ENCODE peak calls at places on chromosomes 2 and 18, in seven cellular contexts. K, H, Q, V, B, P and F are unnamed samples.
A peak's percentile ranks its signal among the peaks of the same experiment; 100 is the strongest.

GRCh38 chr2:156476516-156477206 is 40.5 kb downstream of the GPD2 start:
- DNase-seq in K (no peak), H (no peak), Q (peak; percentile 63), V (no peak), B (peak; percentile 76), P (no peak), F (no peak)

GRCh38 chr2:158403237-158403636 is 53.3 kb downstream of the CCDC148 start:
- DNase-seq in K (no peak), H (no peak), Q (peak; percentile 38), V (no peak), B (no peak), P (no peak), F (no peak)

GRCh38 chr2:36329746-36330145 is 25.8 kb upstream of the CRIM1 start:
- DNase-seq in K (no peak), H (no peak), Q (no peak), V (no peak), B (peak; percentile 58), P (no peak), F (no peak)

GRCh38 chr18:67776929-67777328 is 260.4 kb upstream of the DSEL start:
- DNase-seq in K (no peak), H (no peak), Q (no peak), V (peak; percentile 13), B (peak; percentile 49), P (no peak), F (no peak)

GRCh38 chr2:18492721-18493120 is 67.7 kb downstream of the RDH14 start:
- DNase-seq in K (no peak), H (no peak), Q (no peak), V (no peak), B (no peak), P (no peak), F (no peak)

GRCh38 chr2:159188449-159188848 is 98.1 kb downstream of the WDSUB1 start:
- DNase-seq in K (no peak), H (no peak), Q (no peak), V (no peak), B (no peak), P (no peak), F (no peak)

GRCh38 chr2:239180526-239181073 is 220.2 kb downstream of the HDAC4 start:
- DNase-seq in K (no peak), H (no peak), Q (no peak), V (no peak), B (no peak), P (no peak), F (no peak)

GRCh38 chr2:105990624-105991023 is 203.5 kb downstream of the UXS1 start:
- DNase-seq in K (no peak), H (no peak), Q (peak; percentile 47), V (no peak), B (no peak), P (no peak), F (no peak)

GRCh38 chr2:36356199-36356989 is 816 bp downstream of the CRIM1 start:
- DNase-seq in K (no peak), H (peak; percentile 75), Q (peak; percentile 39), V (peak; percentile 68), B (peak; percentile 25), P (peak; percentile 72), F (peak; percentile 71)

GRCh38 chr2:23617817-23618216 is 232.8 kb downstream of the KLHL29 start:
- DNase-seq in K (no peak), H (no peak), Q (no peak), V (peak; percentile 47), B (no peak), P (no peak), F (no peak)

GRCh38 chr18:3304832-3305231 is 42.9 kb downstream of the MYL12B start:
- DNase-seq in K (no peak), H (no peak), Q (no peak), V (no peak), B (no peak), P (no peak), F (no peak)

GRCh38 chr18:50083708-50084107 is 111.2 kb downstream of the MYO5B start:
- DNase-seq in K (no peak), H (no peak), Q (no peak), V (no peak), B (no peak), P (no peak), F (no peak)

GRCh38 chr2:165239826-165240618 is 808 bp downstream of the SCN2A start:
- DNase-seq in K (no peak), H (no peak), Q (no peak), V (no peak), B (no peak), P (peak; percentile 16), F (no peak)

GRCh38 chr2:170842785-170843184 is 26.1 kb downstream of the GAD1 start:
- DNase-seq in K (no peak), H (no peak), Q (no peak), V (no peak), B (peak; percentile 38), P (no peak), F (no peak)

DNA sequence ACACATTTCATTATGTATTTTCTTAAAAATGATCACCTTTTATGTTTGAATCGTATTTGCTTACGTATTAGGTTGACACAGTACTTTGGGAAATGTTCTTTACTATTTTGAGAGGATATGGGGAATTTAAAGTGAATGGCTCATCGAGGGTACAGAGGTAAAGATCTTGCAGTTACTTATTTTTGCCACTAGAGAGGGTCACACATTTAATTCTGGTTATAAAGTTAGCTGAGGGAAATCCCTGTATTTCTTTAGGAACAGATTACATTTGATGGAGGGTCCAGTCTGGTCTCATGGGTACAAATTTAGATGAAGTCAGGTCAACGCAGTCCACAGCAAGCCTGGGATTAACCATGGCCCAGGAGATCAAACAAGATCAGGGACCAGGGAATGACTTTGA is 24.5 kb downstream of the DYNC2LI1 start:
- DNase-seq in K (no peak), H (no peak), Q (no peak), V (no peak), B (peak; percentile 29), P (no peak), F (no peak)
- TF ChIP-seq CTCF in K (peak; percentile 54), H (peak; percentile 50), Q (peak; percentile 33), V (peak; percentile 34), B (peak; percentile 55), P (peak; percentile 37), F (peak; percentile 68)

GRCh38 chr2:15845737-15846405 is 94.5 kb upstream of the MYCN start:
- DNase-seq in K (no peak), H (no peak), Q (no peak), V (no peak), B (no peak), P (no peak), F (no peak)
- H3K9me3 ChIP-seq in K (no peaks in the 10 kb centered on the region), H (no peaks in the 10 kb centered on the region), Q (no peaks in the 10 kb centered on the region), V (no peaks in the 10 kb centered on the region), B (no peaks in the 10 kb centered on the region), P (peaks cover 4% of the 10 kb centered on the region), F (no peaks in the 10 kb centered on the region)

DNA sequence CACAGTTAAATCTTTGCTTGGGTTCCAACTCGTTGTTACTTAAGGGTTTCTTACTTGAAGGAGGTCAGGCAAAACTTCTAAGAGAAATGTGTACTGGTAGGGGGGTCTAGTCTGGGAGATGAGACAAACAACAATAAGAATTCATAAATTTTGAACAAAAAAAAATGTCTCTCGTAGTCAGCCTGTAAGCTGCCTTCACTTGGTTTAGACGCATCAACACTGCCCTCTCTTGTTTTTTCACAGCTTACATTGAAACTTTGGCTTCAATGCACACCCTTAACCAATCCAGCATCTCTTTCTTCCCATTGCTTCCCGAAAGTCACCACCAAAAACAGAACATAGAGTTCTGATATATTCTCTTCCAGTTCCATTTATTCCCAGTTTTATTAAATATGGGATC is 576.4 kb upstream of the PIK3C3 start:
- DNase-seq in K (no peak), H (peak; percentile 41), Q (no peak), V (peak; percentile 39), B (peak; percentile 50), P (peak; percentile 17), F (no peak)
- TF ChIP-seq EZH2phosphoT487 in K (no peak), H (no peak), Q (no peak), V (no peak), B (no peak), P (no peak), F (no peak)

GRCh38 chr18:44973282-44973681 is 292.6 kb downstream of the SETBP1 start:
- DNase-seq in K (no peak), H (peak; percentile 25), Q (peak; percentile 27), V (no peak), B (no peak), P (no peak), F (peak; percentile 3)
- TF ChIP-seq CTCF in K (no peak), H (peak; percentile 37), Q (peak; percentile 32), V (peak; percentile 9), B (no peak), P (no peak), F (no peak)

GRCh38 chr18:23121133-23121532 is 14.2 kb upstream of the CABLES1 start:
- DNase-seq in K (no peak), H (no peak), Q (no peak), V (no peak), B (no peak), P (no peak), F (no peak)
- H3K9me3 ChIP-seq in K (no peaks in the 10 kb centered on the region), H (no peaks in the 10 kb centered on the region), Q (no peaks in the 10 kb centered on the region), V (no peaks in the 10 kb centered on the region), B (no peaks in the 10 kb centered on the region), P (no peaks in the 10 kb centered on the region), F (no peaks in the 10 kb centered on the region)

GRCh38 chr2:148887349-148888002 is 12.4 kb downstream of the KIF5C start:
- DNase-seq in K (no peak), H (no peak), Q (no peak), V (no peak), B (no peak), P (no peak), F (no peak)

GRCh38 chr2:148882051-148882450 is 7.0 kb downstream of the KIF5C start:
- DNase-seq in K (no peak), H (no peak), Q (no peak), V (peak; percentile 36), B (no peak), P (no peak), F (no peak)

GRCh38 chr2:148885209-148885608 is 10.2 kb downstream of the KIF5C start:
- DNase-seq in K (no peak), H (no peak), Q (no peak), V (no peak), B (no peak), P (no peak), F (no peak)

GRCh38 chr2:148888003-148888501 is 13.0 kb downstream of the KIF5C start:
- DNase-seq in K (no peak), H (peak; percentile 71), Q (no peak), V (peak; percentile 14), B (no peak), P (peak; percentile 84), F (no peak)

DNA sequence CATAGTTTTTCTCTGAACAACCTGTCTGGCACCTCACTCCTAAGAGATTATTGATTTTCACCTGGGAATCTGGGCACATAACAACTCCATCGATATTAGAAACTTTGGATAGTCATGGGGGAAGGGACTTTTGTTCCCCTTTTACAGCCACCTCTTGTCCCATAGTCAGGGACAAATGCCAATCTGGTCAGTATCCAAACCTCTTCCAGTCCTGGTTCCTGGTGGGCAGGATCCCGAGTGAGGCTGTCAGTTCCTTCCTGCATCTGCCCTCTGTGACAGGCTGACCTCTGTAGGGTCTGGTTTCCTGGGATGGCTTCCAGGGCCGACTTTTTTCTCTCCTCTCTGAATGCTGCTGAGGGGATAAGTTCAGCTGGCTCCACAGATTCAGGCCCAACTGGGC is 11.0 kb downstream of the KIF5C start:
- DNase-seq in K (no peak), H (no peak), Q (no peak), V (no peak), B (no peak), P (peak; percentile 45), F (no peak)
- TF ChIP-seq EZH2phosphoT487 in K (no peak), H (no peak), Q (no peak), V (no peak), B (no peak), P (no peak), F (no peak)

GRCh38 chr2:226799976-226800940 is 638 bp upstream of the IRS1 start:
- DNase-seq in K (no peak), H (peak; percentile 30), Q (peak; percentile 19), V (peak; percentile 63), B (peak; percentile 54), P (peak; percentile 25), F (peak; percentile 47)
- TF ChIP-seq CTCF in K (peak; percentile 29), H (peak; percentile 57), Q (peak; percentile 28), V (peak; percentile 49), B (peak; percentile 31), P (peak; percentile 47), F (peak; percentile 62)